ENCODE peak calls at places on chromosomes 11 and 22, in nine cellular contexts. B is fibroblast of the aortic adventitia, P is endothelial cell, A is upper lobe of right lung, I is lung, J is GM13977, F is endothelial cell of umbilical vein, E is prostate gland, V is GM12865. C is an unnamed sample.

GRCh38 chr11:3880724-3881123 is 25.3 kb downstream of the STIM1 start:
- DNase-seq in B (peak), P (no peak), A (no peak), I (no peak), J (peak), F (peak), E (no peak), V (peak), C (peak)

GRCh38 chr22:37148031-37148651 is 1.6 kb downstream of the IL2RB start:
- DNase-seq in B (no peak), P (no peak), A (no peak), I (no peak), J (no peak), F (no peak), E (no peak), V (peak), C (peak)

GRCh38 chr11:130427581-130428211 is 713 bp downstream of the ADAMTS8 start:
- DNase-seq in B (no peak), P (peak), A (no peak), I (no peak), J (no peak), F (no peak), E (no peak), V (no peak), C (no peak)

GRCh38 chr11:23696712-23697111 is 800.1 kb upstream of the LUZP2 start:
- DNase-seq in B (no peak), P (no peak), A (no peak), I (no peak), J (no peak), F (no peak), E (no peak), V (no peak), C (no peak)

GRCh38 chr11:131624526-131624925 is 254.1 kb downstream of the NTM start:
- DNase-seq in B (no peak), P (no peak), A (no peak), I (no peak), J (no peak), F (no peak), E (no peak), V (no peak), C (no peak)

GRCh38 chr22:37199839-37200161 is 11.8 kb upstream of the C1QTNF6 start:
- DNase-seq in B (no peak), P (no peak), A (no peak), I (no peak), J (no peak), F (no peak), E (peak), V (no peak), C (no peak)

GRCh38 chr22:29623059-29623458 is 19.6 kb downstream of the NF2 start:
- DNase-seq in B (no peak), P (no peak), A (no peak), I (no peak), J (no peak), F (no peak), E (no peak), V (no peak), C (no peak)

GRCh38 chr11:130282111-130282510 is 32.6 kb downstream of the ZBTB44 start:
- DNase-seq in B (no peak), P (no peak), A (no peak), I (no peak), J (no peak), F (no peak), E (no peak), V (no peak), C (no peak)

GRCh38 chr11:125303186-125303585 is 138.6 kb downstream of the PKNOX2 start:
- DNase-seq in B (no peak), P (no peak), A (peak), I (no peak), J (no peak), F (no peak), E (no peak), V (no peak), C (no peak)

GRCh38 chr11:122833133-122833470 is 5.2 kb upstream of the CRTAM start:
- DNase-seq in B (no peak), P (no peak), A (no peak), I (no peak), J (no peak), F (no peak), E (no peak), V (no peak), C (no peak)

GRCh38 chr11:75241036-75241905 is 697 bp downstream of the TPBGL start:
- DNase-seq in B (peak), P (peak), A (peak), I (peak), J (peak), F (peak), E (peak), V (peak), C (peak)

GRCh38 chr11:6647282-6647679 is 8.3 kb downstream of the DCHS1 start:
- DNase-seq in B (peak), P (no peak), A (no peak), I (no peak), J (no peak), F (peak), E (no peak), V (no peak), C (no peak)

GRCh38 chr11:14362613-14363012 is 3.6 kb upstream of the RRAS2 start:
- DNase-seq in B (no peak), P (no peak), A (no peak), I (no peak), J (no peak), F (no peak), E (no peak), V (no peak), C (no peak)

GRCh38 chr11:5037926-5038325 is 8.4 kb upstream of the OR52J3 start:
- DNase-seq in B (no peak), P (no peak), A (no peak), I (no peak), J (no peak), F (no peak), E (no peak), V (no peak), C (no peak)

GRCh38 chr11:66906077-66906929 is 49.4 kb downstream of the LRFN4 start:
- DNase-seq in B (peak), P (no peak), A (no peak), I (no peak), J (no peak), F (no peak), E (no peak), V (no peak), C (no peak)

GRCh38 chr22:27879923-27880322 is 39.1 kb downstream of the PITPNB start:
- DNase-seq in B (peak), P (peak), A (no peak), I (no peak), J (peak), F (peak), E (no peak), V (peak), C (peak)

GRCh38 chr11:9563196-9563730 is 10.2 kb upstream of the WEE1 start:
- DNase-seq in B (no peak), P (no peak), A (no peak), I (no peak), J (no peak), F (no peak), E (no peak), V (no peak), C (no peak)

GRCh38 chr11:85269109-85269508 is 358.0 kb downstream of the DLG2 start:
- DNase-seq in B (no peak), P (no peak), A (no peak), I (no peak), J (no peak), F (no peak), E (no peak), V (no peak), C (no peak)

GRCh38 chr11:70415176-70415575 is 16.8 kb downstream of the CTTN start:
- DNase-seq in B (peak), P (no peak), A (no peak), I (no peak), J (no peak), F (no peak), E (no peak), V (no peak), C (no peak)

GRCh38 chr11:2314525-2315394 is 12.9 kb downstream of the TSPAN32 start:
- DNase-seq in B (peak), P (no peak), A (peak), I (peak), J (no peak), F (peak), E (peak), V (no peak), C (no peak)

GRCh38 chr11:20342347-20343279 is 20.9 kb upstream of the HTATIP2 start:
- DNase-seq in B (no peak), P (no peak), A (no peak), I (no peak), J (no peak), F (no peak), E (no peak), V (no peak), C (no peak)

GRCh38 chr11:1195690-1196515 is 27.0 kb upstream of the MUC5B start:
- DNase-seq in B (no peak), P (no peak), A (peak), I (no peak), J (no peak), F (no peak), E (no peak), V (no peak), C (no peak)

GRCh38 chr11:22416462-22416861 is 78.3 kb downstream of the SLC17A6 start:
- DNase-seq in B (no peak), P (no peak), A (no peak), I (no peak), J (no peak), F (no peak), E (no peak), V (no peak), C (no peak)

GRCh38 chr11:62500066-62501035 is 46.3 kb downstream of the AHNAK start:
- DNase-seq in B (no peak), P (no peak), A (no peak), I (no peak), J (no peak), F (no peak), E (peak), V (no peak), C (no peak)

GRCh38 chr22:41963453-41964105 is 5.7 kb upstream of the SEPTIN3 start:
- DNase-seq in B (peak), P (no peak), A (peak), I (peak), J (no peak), F (no peak), E (no peak), V (no peak), C (no peak)

GRCh38 chr22:46352691-46353386 is 17.3 kb downstream of the TRMU start:
- DNase-seq in B (no peak), P (no peak), A (peak), I (peak), J (no peak), F (no peak), E (peak), V (no peak), C (no peak)

GRCh38 chr11:93542753-93543246 is 391 bp downstream of the SMCO4 start:
- DNase-seq in B (no peak), P (no peak), A (no peak), I (no peak), J (no peak), F (peak), E (no peak), V (no peak), C (no peak)

GRCh38 chr11:77250881-77251640 is 50.4 kb downstream of the GDPD4 start:
- DNase-seq in B (peak), P (no peak), A (no peak), I (no peak), J (no peak), F (peak), E (no peak), V (no peak), C (no peak)

GRCh38 chr22:36274547-36274946 is 21.6 kb downstream of the APOL1 start:
- DNase-seq in B (no peak), P (no peak), A (no peak), I (no peak), J (no peak), F (no peak), E (no peak), V (no peak), C (no peak)

GRCh38 chr22:48943567-48944432 is 883.9 kb downstream of the BRD1 start:
- DNase-seq in B (no peak), P (peak), A (peak), I (peak), J (no peak), F (no peak), E (no peak), V (no peak), C (peak)

GRCh38 chr11:68142028-68142412 is 20.8 kb upstream of the CHKA start:
- DNase-seq in B (no peak), P (no peak), A (no peak), I (peak), J (no peak), F (no peak), E (peak), V (peak), C (peak)

GRCh38 chr22:18044548-18045271 is 20.3 kb upstream of the MICAL3 start:
- DNase-seq in B (peak), P (no peak), A (peak), I (peak), J (no peak), F (no peak), E (no peak), V (no peak), C (no peak)

GRCh38 chr11:126864934-126865333 is 135.6 kb downstream of the KIRREL3 start:
- DNase-seq in B (no peak), P (no peak), A (no peak), I (no peak), J (no peak), F (no peak), E (no peak), V (no peak), C (no peak)

GRCh38 chr22:39232246-39232645 is 12.5 kb downstream of the PDGFB start:
- DNase-seq in B (no peak), P (no peak), A (no peak), I (no peak), J (no peak), F (no peak), E (no peak), V (no peak), C (no peak)

GRCh38 chr22:39229075-39229474 is 15.7 kb downstream of the PDGFB start:
- DNase-seq in B (no peak), P (no peak), A (no peak), I (no peak), J (no peak), F (no peak), E (no peak), V (no peak), C (no peak)

GRCh38 chr22:39231197-39231950 is 13.4 kb downstream of the PDGFB start:
- DNase-seq in B (no peak), P (no peak), A (no peak), I (no peak), J (no peak), F (no peak), E (no peak), V (no peak), C (no peak)

GRCh38 chr22:39229688-39230260 is 15.0 kb downstream of the PDGFB start:
- DNase-seq in B (no peak), P (no peak), A (no peak), I (no peak), J (no peak), F (no peak), E (no peak), V (no peak), C (no peak)

DNA sequence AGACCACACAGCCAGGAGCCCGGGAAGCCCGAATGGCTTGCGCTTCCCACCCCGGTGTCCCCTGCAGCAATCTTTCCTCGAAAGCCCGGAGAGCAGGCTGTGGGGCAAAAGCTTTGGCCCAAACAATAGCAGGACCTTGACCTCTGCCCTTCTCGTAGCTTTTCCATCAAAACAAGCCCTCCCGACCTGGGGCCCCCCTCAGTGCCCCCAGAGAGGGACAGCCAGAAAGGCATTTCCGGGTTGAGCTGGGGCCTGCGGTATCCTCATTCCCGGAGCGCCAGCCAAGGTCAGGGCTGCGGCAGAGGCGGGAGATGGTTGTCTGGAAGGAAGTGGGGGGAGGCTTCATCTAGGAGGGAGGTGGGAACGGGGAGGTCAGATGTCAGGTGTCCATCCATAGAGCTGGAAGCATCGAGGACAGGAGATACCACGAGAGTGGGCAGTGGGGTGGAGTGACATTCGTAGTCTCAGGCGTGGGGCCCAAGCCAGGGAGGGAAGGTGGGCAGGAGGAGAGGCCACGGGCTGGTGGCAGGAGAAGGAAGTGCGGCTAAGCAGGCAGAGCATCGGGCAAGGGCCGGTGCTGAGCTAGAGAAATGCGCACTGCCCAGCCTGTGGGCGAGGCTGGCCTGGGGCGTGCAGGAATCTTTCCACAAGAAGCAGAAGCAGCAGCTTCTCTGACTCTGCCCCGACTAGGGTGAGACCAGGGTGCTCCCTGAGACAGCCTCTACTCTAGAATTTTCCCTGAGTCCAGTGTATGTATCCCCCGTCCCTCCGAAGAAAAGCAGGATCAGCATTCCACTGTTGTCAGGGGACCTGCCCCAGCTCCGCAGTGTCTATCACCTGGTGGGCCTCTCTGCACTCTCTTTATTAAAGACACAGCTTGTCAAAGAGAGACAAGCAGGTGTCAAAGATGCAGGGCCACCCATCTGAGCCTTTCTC is 14.3 kb downstream of the PDGFB start:
- DNase-seq in B (no peak), P (no peak), A (no peak), I (no peak), J (no peak), F (no peak), E (no peak), V (no peak), C (no peak)
- TF ChIP-seq CTCF in B (no peak), P (no peak), A (no peak), I (no peak), J (no peak), F (peak), E (no peak), V (no peak), C (no peak)

DNA sequence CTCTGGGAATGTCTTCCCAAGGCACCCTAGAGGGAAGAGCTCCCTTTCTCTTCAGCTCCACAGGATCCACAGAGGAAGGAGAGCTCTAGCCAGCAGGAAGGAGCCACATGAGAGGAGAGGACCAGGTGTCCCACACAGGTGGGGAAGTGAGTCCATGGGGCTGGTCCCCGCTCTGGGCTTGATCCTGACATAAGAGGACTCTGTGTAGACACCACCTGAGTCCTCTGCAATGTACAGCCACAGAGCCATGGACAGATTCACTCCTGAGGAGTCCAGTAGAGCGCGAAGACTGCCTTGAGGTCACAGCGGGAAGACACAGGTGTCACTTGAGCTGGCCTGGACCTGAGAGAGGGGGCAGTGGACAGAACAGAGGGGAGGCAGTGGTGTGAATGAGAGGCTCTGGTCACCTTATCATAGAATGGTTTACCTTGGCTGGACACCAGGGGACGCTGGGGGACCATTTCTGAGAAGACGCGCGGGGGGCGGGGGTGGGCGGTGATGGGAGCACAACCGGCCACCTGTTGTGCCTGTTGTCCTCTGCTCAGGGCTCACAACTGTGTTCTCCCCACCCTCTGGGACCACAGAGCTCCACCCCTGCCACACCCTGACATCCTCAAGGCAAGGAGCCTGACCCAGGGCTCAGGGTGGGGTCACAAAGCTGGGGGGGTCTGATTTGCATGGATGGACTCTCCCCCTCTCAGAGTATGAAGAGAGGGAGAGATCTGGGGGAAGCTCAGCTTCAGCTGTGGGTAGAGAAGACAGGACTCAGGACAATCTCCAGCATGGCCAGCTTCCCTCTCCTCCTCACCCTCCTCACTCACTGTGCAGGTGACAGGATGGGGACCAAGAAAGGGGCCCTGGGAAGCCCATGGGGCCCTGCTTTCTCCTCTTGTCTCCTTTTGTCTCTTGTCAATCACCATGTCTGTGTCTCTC is 128.2 kb downstream of the ZNF280B start:
- DNase-seq in B (no peak), P (peak), A (no peak), I (no peak), J (peak), F (no peak), E (no peak), V (peak), C (peak)
- TF ChIP-seq CTCF in B (peak), P (no peak), A (no peak), I (no peak), J (peak), F (peak), E (no peak), V (peak), C (no peak)

DNA sequence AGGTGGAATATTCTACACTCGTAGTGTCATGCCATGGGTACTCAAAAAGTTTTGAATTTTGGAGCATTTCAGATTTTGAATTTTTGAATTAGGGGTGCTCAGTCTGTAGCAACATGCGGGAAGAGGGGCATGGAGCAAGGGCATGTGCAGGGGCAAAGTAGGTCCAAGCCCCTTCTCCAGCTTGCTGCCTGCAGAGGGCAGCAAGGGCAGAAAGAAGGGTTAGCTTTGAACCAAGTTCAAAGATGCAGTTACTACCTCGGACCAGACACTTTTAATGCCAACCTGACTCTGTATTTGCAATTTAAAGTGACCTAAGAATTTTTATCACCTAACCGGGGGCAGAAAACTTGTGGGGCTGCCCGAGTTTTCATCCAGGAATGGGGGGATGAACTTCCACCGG is 68.2 kb downstream of the CD82 start:
- DNase-seq in B (no peak), P (no peak), A (no peak), I (peak), J (no peak), F (no peak), E (no peak), V (no peak), C (peak)
- TF ChIP-seq CTCF in B (peak), P (no peak), A (no peak), I (no peak), J (peak), F (peak), E (no peak), V (no peak), C (peak)

DNA sequence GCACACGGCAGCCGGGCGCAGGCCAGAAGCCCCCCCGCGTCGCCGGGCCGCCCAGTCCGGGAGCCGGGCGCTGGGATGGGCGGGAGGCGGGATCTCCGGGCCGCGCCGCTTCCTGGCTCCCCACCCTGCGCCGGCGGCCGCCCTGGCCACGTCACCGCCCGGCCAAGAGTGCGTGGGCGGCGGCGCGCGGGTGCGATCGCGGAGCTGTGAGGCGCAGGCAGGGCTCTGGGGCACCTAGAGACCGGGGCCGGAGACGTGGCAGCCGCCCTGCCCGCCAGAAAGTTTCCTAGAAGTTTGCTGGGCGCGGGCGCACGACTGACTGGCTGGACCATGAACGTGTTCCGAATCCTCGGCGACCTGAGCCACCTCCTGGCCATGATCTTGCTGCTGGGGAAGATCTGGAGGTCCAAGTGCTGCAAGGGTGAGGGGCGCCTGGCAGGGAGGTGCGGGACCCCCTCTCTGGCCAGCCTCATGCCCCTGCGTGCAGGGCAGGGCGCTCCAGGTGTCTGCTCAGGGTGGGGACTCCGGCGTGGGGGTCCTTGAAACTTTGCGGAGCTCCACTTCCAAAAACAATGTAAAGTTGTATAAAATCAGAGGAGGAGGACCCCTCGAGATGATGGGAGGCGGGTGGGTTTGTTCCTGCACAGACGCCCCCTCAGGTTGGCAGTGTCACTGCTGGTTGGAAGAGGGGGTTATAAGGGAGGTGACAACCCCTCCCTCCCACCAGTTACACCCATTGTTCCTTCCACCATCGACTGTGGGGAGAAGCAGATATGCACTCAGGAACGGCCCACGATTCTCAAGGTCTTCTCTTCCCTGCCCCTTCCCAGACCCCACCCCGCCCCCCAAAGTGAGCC is at the start of gene KDELR3:
- DNase-seq in B (peak), P (peak), A (peak), I (peak), J (peak), F (peak), E (peak), V (peak), C (peak)
- TF ChIP-seq CTCF in B (peak), P (peak), A (peak), I (no peak), J (peak), F (peak), E (no peak), V (peak), C (no peak)